ENCODE peak calls at places on chromosomes 16 and 17, in six cellular contexts. X is adrenal gland, J is heart left ventricle, R is A549, Z is stomach, N is spleen. S is an unnamed sample.
A peak's percentile ranks its signal among the peaks of the same experiment; 100 is the strongest.

GRCh38 chr16:19135896-19136438 is 22.2 kb downstream of the ITPRIPL2 start:
- DNase-seq in J (peak; percentile 51), N (no peak), X (no peak), Z (peak; percentile 36), R (peak; percentile 83), S (no peak)

GRCh38 chr16:29848420-29849297 is 14.4 kb downstream of the CDIPT start:
- DNase-seq in N (peak; percentile 96), Z (peak; percentile 81), X (peak; percentile 84), R (peak; percentile 77), J (peak; percentile 64), S (peak; percentile 83)

GRCh38 chr16:82412770-82413169 is 214.0 kb upstream of the CDH13 start:
- DNase-seq in Z (no peak), J (no peak), X (no peak), N (no peak), R (no peak), S (no peak)

GRCh38 chr16:71894229-71894920 is 956 bp upstream of the IST1 start:
- DNase-seq in R (peak; percentile 70), N (peak; percentile 83), J (peak; percentile 42), X (peak; percentile 53), Z (peak; percentile 56), S (peak; percentile 26)

GRCh38 chr17:11948791-11949190 is 48.5 kb downstream of the ZNF18 start:
- DNase-seq in N (no peak), R (peak; percentile 22), X (peak; percentile 84), Z (no peak), J (peak; percentile 12), S (peak; percentile 52)

GRCh38 chr16:5508371-5508770 is 410.8 kb upstream of the EEF2KMT start:
- DNase-seq in J (no peak), R (no peak), Z (no peak), X (no peak), N (no peak), S (no peak)

GRCh38 chr16:535446-536405 is 8.2 kb downstream of the CAPN15 start:
- DNase-seq in R (peak; percentile 58), X (peak; percentile 82), J (no peak), N (no peak), Z (peak; percentile 81), S (no peak)

GRCh38 chr17:63398680-63399079 is 47.4 kb downstream of the CYB561 start:
- DNase-seq in J (no peak), Z (no peak), X (no peak), N (no peak), R (no peak), S (no peak)

GRCh38 chr17:42252528-42253172 is 23.5 kb downstream of the STAT5B start:
- DNase-seq in Z (no peak), R (no peak), J (no peak), X (no peak), N (no peak), S (no peak)

GRCh38 chr17:57694051-57694450 is 51.0 kb downstream of the CCDC182 start:
- DNase-seq in J (no peak), X (no peak), N (no peak), R (no peak), Z (no peak), S (no peak)

GRCh38 chr16:81458149-81458669 is 13.6 kb downstream of the CMIP start:
- DNase-seq in N (no peak), R (no peak), X (no peak), Z (no peak), J (no peak), S (no peak)

GRCh38 chr16:83520596-83520995 is 287.2 kb upstream of the HSBP1 start:
- DNase-seq in R (no peak), J (no peak), X (no peak), N (no peak), Z (no peak), S (no peak)

GRCh38 chr16:50308237-50308965 is 42.0 kb downstream of the ADCY7 start:
- DNase-seq in J (no peak), R (no peak), Z (peak; percentile 22), N (peak; percentile 70), X (peak; percentile 10), S (no peak)

GRCh38 chr17:11031787-11032186 is 193.9 kb upstream of the PIRT start:
- DNase-seq in R (peak; percentile 33), X (no peak), Z (no peak), J (no peak), N (no peak), S (no peak)

GRCh38 chr16:70715860-70716357 is 30.1 kb upstream of the MTSS2 start:
- DNase-seq in Z (no peak), J (no peak), X (peak; percentile 69), R (no peak), N (no peak), S (no peak)

GRCh38 chr17:7394452-7395191 is at the start of gene PLSCR3:
- DNase-seq in X (peak; percentile 92), N (peak; percentile 97), R (peak; percentile 83), Z (peak; percentile 88), J (peak; percentile 88), S (peak; percentile 92)

GRCh38 chr16:5056347-5056746 is 9.4 kb downstream of the C16orf89 start:
- DNase-seq in R (peak; percentile 53), X (peak; percentile 31), J (no peak), Z (peak; percentile 29), N (peak; percentile 80), S (no peak)

GRCh38 chr17:64449545-64449944 is 630 bp downstream of the MILR1 start:
- DNase-seq in J (no peak), X (no peak), R (no peak), Z (no peak), N (no peak), S (no peak)

GRCh38 chr17:81511550-81511799 is 1.1 kb downstream of the ACTG1 start:
- DNase-seq in Z (no peak), N (no peak), J (no peak), R (no peak), X (no peak), S (no peak)

GRCh38 chr16:72787519-72788268 is 260.2 kb downstream of the ZFHX3 start:
- DNase-seq in J (peak; percentile 41), N (peak; percentile 90), R (no peak), X (peak; percentile 89), Z (peak; percentile 77), S (peak; percentile 70)

GRCh38 chr17:46178550-46179198 is 14.6 kb downstream of the KANSL1 start:
- DNase-seq in J (no peak), N (no peak), Z (no peak), R (no peak), X (no peak), S (no peak)

GRCh38 chr16:117381-118365 is 20.8 kb downstream of the NPRL3 start:
- DNase-seq in R (peak; percentile 70), Z (peak; percentile 73), X (peak; percentile 68), J (peak; percentile 40), N (peak; percentile 86), S (peak; percentile 57)

GRCh38 chr16:87778830-87779579 is 13.2 kb upstream of the KLHDC4 start:
- DNase-seq in R (peak; percentile 99), N (peak; percentile 98), X (peak; percentile 85), J (peak; percentile 80), Z (peak; percentile 94), S (peak; percentile 84)
- TF ChIP-seq POLR2A in R (no peak), N (no peak), X (no peak), J (no peak), Z (no peak), S (no peak)

DNA sequence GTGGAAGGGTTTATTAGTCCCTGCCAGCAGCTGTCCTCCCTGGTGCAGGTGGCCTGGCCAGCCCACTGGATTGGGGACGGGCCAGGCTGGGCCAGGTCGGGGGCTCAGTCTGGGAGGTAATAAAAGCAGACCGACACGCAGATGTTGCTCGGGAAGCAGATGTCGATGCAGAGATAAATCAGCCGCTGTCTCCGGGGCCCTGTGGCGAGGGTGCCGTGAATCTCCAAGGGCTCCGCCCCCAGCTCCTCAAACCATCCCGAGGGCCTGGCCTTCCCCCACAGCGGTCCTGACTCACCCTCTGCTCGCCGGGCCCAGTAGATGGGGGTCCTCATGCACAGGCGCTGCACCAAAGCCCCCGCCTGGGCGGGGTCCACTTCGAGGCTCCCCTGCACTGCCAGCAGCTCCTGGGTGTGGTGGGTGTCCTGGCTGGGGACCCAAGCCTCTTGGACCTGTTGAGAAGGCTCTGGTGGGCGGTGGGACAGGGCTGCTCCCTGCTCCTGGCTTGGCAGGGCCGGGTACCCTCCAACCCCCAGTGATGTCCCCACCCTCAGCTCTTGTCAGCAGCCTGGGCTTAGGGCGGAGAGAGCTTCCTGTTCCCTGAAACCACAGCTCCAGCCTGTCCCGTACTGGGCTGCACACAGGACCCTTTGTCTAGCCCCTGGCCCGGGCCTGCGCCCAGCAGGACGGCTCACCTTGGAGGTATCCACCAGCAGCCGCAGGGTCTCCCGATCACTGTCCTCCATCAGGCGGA is 1.2 kb downstream of the BRICD5 start:
- DNase-seq in N (no peak), X (no peak), Z (no peak), R (no peak), J (no peak), S (no peak)
- H3K27ac ChIP-seq in N (no peak overlapping the region), X (no peak overlapping the region), Z (no peak overlapping the region), R (no peak overlapping the region), J (no peak overlapping the region), S (no peak overlapping the region)

GRCh38 chr16:67846320-67847063 is at the start of gene NUTF2:
- DNase-seq in J (peak; percentile 98), R (peak; percentile 96), N (peak; percentile 99), Z (peak; percentile 96), X (peak; percentile 94), S (peak; percentile 97)
- TF ChIP-seq POLR2A in J (peak; percentile 70), R (peak; percentile 68), N (peak; percentile 59), Z (no peak), X (no peak), S (peak; percentile 56)

DNA sequence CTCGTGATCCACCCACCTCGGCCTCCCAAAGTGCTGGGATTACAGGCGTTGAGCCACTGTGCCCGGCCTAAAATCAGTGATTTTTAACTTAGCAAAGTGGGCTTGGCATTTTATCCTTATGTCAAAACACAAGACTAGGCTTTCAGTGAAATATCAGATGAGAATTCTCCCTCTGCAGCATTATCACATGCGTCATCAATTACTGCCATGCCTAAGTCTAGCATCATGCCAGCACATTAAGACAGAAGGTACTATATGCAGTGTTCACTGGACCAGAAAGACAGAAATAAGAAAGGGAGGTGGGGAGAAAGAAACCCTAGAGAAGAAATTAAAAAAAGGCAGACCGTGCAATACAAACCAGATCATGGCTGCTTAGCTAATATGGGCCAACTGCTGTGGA is 29.8 kb downstream of the GPATCH8 start:
- DNase-seq in X (no peak), J (no peak), R (no peak), N (no peak), Z (no peak), S (no peak)
- H3K27ac ChIP-seq in X (no peak overlapping the region), J (no peak overlapping the region), R (no peak overlapping the region), N (no peak overlapping the region), Z (no peak overlapping the region), S (no peak overlapping the region)